ENCODE peak calls at places on chromosomes 13 and 19, in six cellular contexts. H is GM23338, S is Panc1, P is HL-60, E is GM12878, C is A549. T is an unnamed sample.

GRCh38 chr13:90395348-90395747 is 952.1 kb upstream of the MIR17HG start:
- DNase-seq in S (no peak), C (no peak), P (no peak), E (no peak), H (no peak), T (no peak)

GRCh38 chr19:21749090-21749489 is 18.3 kb downstream of the ZNF100 start:
- DNase-seq in C (no peak), H (no peak), E (no peak), P (no peak), S (no peak), T (no peak)

GRCh38 chr13:73364706-73365105 is 305.9 kb downstream of the KLF5 start:
- DNase-seq in P (no peak), E (no peak), C (peak; percentile 1), H (no peak), S (no peak), T (no peak)

GRCh38 chr13:110409581-110409992 is 102.5 kb downstream of the COL4A2 start:
- DNase-seq in C (no peak), P (no peak), H (no peak), S (no peak), E (no peak), T (no peak)

GRCh38 chr13:40470665-40471064 is 195.8 kb downstream of the FOXO1 start:
- DNase-seq in P (no peak), C (no peak), H (no peak), S (no peak), E (no peak), T (no peak)

GRCh38 chr19:52941941-52942370 is 18.7 kb upstream of the ZNF888 start:
- DNase-seq in C (no peak), H (peak; percentile 65), P (peak; percentile 48), S (no peak), E (no peak), T (peak; percentile 29)

GRCh38 chr13:37429976-37430375 is 168.6 kb downstream of the POSTN start:
- DNase-seq in C (no peak), P (no peak), E (no peak), H (no peak), S (no peak), T (no peak)

GRCh38 chr19:58356971-58357797 is 3.9 kb upstream of the A1BG start:
- DNase-seq in S (no peak), E (no peak), P (no peak), C (no peak), H (peak; percentile 59), T (no peak)

GRCh38 chr13:68473834-68474326 is 1243.7 kb upstream of the PCDH9 start:
- DNase-seq in E (no peak), P (no peak), S (no peak), H (no peak), C (no peak), T (no peak)

GRCh38 chr13:49374585-49375290 is 69.1 kb downstream of the CAB39L start:
- DNase-seq in C (peak; percentile 18), P (no peak), H (no peak), S (peak; percentile 15), E (no peak), T (peak; percentile 61)

GRCh38 chr13:70310720-70311119 is 202.5 kb upstream of the KLHL1 start:
- DNase-seq in C (peak; percentile 23), E (no peak), P (no peak), H (peak; percentile 79), S (peak; percentile 17), T (peak; percentile 0)

GRCh38 chr13:44667950-44668349 is 91.8 kb upstream of the TSC22D1 start:
- DNase-seq in C (no peak), E (no peak), H (no peak), S (no peak), P (no peak), T (no peak)

GRCh38 chr13:105785436-105785835 is 750.0 kb downstream of the EFNB2 start:
- DNase-seq in S (no peak), H (no peak), E (no peak), P (no peak), C (no peak), T (no peak)

GRCh38 chr13:110227864-110228643 is 78.9 kb downstream of the COL4A1 start:
- DNase-seq in P (no peak), S (no peak), C (no peak), E (no peak), H (no peak), T (no peak)

GRCh38 chr19:5109560-5109959 is 140.6 kb downstream of the KDM4B start:
- DNase-seq in C (no peak), P (no peak), E (no peak), H (peak; percentile 74), S (no peak), T (no peak)

GRCh38 chr19:44111910-44112463 is 1.2 kb upstream of the ZNF225 start:
- DNase-seq in H (peak; percentile 96), S (no peak), E (no peak), C (no peak), P (no peak), T (no peak)

GRCh38 chr13:62512194-62513141 is 1096.8 kb upstream of the PCDH20 start:
- DNase-seq in H (peak; percentile 74), S (peak; percentile 46), P (no peak), E (peak; percentile 24), C (peak; percentile 55), T (no peak)

GRCh38 chr19:34041922-34042521 is 130.3 kb upstream of the LSM14A start:
- DNase-seq in P (peak; percentile 27), C (peak; percentile 79), S (peak; percentile 24), H (peak; percentile 88), E (no peak), T (peak; percentile 63)

GRCh38 chr19:38251564-38252051 is 4.6 kb downstream of the PPP1R14A start:
- DNase-seq in C (no peak), E (no peak), P (no peak), H (peak; percentile 56), S (no peak), T (no peak)

GRCh38 chr13:27569405-27569804 is 50.9 kb downstream of the LNX2 start:
- DNase-seq in E (peak; percentile 24), S (no peak), P (no peak), H (no peak), C (no peak), T (no peak)

GRCh38 chr19:40165362-40165937 is 25.8 kb upstream of the MAP3K10 start:
- DNase-seq in C (peak; percentile 77), P (peak; percentile 30), S (peak; percentile 99), E (no peak), H (peak; percentile 90), T (peak; percentile 53)

GRCh38 chr13:44219808-44220544 is 153.6 kb upstream of the SERP2 start:
- DNase-seq in E (no peak), S (no peak), P (no peak), H (no peak), C (peak; percentile 58), T (no peak)

GRCh38 chr19:11563530-11563929 is 4.5 kb upstream of the ELOF1 start:
- DNase-seq in S (no peak), C (no peak), E (no peak), H (no peak), P (no peak), T (no peak)

GRCh38 chr13:24745861-24746617 is 17.9 kb upstream of the RNF17 start:
- DNase-seq in E (no peak), C (no peak), S (no peak), H (peak; percentile 43), P (no peak), T (no peak)

GRCh38 chr13:67792151-67792665 is 562.1 kb upstream of the PCDH9 start:
- DNase-seq in H (no peak), C (no peak), P (no peak), S (no peak), E (no peak), T (no peak)

DNA sequence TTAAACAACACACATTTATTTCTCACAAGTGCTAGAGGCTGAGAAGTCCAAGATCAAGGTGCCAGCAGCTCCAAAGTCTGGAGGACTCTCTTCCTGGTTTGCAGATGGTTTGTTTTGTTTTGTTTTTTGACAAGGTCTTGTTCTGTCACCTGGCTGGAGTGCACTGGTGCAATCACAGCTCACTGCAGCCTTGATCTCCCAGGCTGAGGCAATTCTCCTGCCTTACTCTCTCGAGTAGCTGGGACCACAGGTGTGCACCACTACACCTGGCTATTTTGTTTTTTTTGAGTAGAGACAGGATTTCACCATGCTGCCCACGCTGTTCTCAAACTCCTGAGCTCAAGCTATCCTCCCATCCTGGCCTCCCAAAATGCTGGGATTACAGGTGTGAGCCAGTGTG is 15.5 kb downstream of the APLP1 start:
- DNase-seq in S (no peak), P (no peak), E (no peak), C (no peak), H (no peak), T (no peak)
- TF ChIP-seq REST in S (no peak), P (no peak), E (no peak), C (no peak), H (no peak), T (no peak)

DNA sequence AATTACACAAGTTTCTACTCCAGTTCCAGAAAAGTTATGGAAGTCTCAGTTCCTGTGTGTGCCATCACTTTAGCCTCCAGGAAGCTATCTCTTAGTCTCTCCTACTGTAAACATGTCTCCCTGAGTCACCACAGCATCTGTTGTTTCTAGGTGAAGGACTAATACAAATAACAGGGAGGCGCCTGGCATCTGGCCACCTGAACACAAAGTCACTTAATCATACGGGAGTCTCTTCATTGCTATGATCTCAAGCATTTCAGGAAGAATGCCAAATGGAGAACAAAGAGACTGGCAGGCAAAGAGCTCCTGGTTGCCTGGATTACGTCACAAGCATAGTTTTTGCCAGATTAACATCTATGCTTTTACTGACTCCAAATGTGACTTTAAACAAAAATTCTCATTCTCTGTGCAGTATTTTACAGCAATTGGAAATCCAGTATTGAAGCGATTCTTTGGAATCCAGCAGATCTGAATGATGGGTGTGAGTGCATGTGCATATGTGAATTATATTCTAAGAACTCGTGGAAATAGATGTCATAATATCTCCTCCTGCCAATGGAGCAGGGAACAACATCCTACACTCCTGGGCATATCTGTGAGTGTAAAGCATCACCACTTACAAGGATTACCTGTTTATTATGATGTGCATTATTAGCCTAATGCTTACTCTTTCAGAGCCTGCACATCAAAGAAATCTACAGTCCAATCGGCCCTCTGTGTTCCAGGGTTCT is 572.8 kb downstream of the PCDH9 start:
- DNase-seq in H (peak; percentile 8), E (no peak), P (no peak), C (peak; percentile 98), S (peak; percentile 89), T (no peak)
- TF ChIP-seq REST in H (no peak), E (no peak), P (no peak), C (no peak), S (no peak), T (no peak)

DNA sequence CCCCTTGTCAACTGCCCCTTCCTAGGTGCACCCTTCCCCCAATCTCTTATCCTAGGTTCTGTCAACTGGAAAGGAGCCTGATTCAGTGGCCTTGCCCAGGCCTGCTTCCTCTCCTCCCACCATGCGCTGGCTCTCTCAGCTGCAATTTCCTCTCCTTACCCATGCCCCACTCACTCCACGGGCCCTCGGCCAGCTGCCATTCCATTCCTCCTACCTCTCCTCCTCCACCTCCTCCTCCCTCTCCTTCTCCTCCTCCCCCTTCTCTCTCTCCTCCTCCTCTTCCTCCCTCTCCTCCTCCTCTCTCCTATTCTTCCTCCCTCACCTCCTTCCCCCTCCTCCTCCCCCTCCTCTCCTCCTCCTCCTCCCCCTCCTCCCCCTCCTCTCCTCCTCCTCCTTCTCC is 9.6 kb upstream of the TIMM44 start:
- DNase-seq in P (no peak), S (no peak), C (no peak), H (no peak), E (no peak), T (no peak)
- TF ChIP-seq REST in P (no peak), S (no peak), C (no peak), H (no peak), E (no peak), T (no peak)

DNA sequence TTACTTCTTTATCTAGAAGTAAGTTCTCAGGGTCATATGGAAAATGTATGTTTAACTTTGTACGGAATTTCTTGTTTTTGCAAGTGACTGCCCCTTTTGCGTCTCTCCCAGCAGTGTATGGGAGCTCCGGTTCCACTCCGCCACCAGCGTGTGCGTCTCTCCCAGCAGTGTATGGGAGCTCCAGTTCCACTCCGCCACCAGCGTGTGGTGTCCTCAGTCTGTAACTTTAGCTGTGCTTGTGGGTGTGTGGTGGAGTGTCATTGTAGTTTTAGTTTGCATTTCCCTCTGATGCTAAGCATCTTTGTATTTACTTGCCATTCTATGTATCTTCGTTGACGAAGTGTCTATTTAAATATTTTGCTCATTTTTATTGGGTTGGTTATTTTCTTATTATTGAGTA is 2.4 kb downstream of the CUL4A start:
- DNase-seq in S (no peak), H (peak; percentile 78), E (no peak), C (peak; percentile 57), P (no peak), T (peak; percentile 70)
- TF ChIP-seq REST in S (no peak), H (no peak), E (no peak), C (no peak), P (no peak), T (no peak)

T was measured in K562.